ENCODE peak calls at places on chromosome 4, in seven cellular contexts. Z is SK-N-SH, K is right atrium auricular region, J is fibroblast of lung, Y is HCT116, B is kidney epithelial cell, N is left ventricle myocardium inferior. E is an unnamed sample.
A peak's percentile ranks its signal among the peaks of the same experiment; 100 is the strongest.

GRCh38 chr4:112213091-112213490 is 18.5 kb upstream of the AP1AR start:
- DNase-seq in Z (no peak), K (no peak), J (peak; percentile 2), Y (no peak), B (no peak), N (no peak), E (no peak)

GRCh38 chr4:122827258-122827887 is 742 bp downstream of the FGF2 start:
- DNase-seq in Z (peak; percentile 92), K (peak; percentile 60), J (peak; percentile 40), Y (no peak), B (no peak), N (peak; percentile 42), E (no peak)

GRCh38 chr4:151117371-151117962 is 18.0 kb downstream of the RPS3A start:
- DNase-seq in Z (peak; percentile 65), K (no peak), J (peak; percentile 58), Y (peak; percentile 37), B (peak; percentile 29), N (peak; percentile 30), E (peak; percentile 45)

GRCh38 chr4:165692082-165692481 is 181.0 kb upstream of the TLL1 start:
- DNase-seq in Z (no peak), K (no peak), J (peak; percentile 18), Y (no peak), B (no peak), N (no peak), E (no peak)

GRCh38 chr4:61427818-61428495 is 227.8 kb downstream of the ADGRL3 start:
- DNase-seq in Z (no peak), K (no peak), J (peak; percentile 48), Y (no peak), B (no peak), N (no peak), E (no peak)

GRCh38 chr4:173014113-173014558 is 154.5 kb upstream of the GALNT7 start:
- DNase-seq in Z (peak; percentile 35), K (no peak), J (peak; percentile 85), Y (no peak), B (no peak), N (peak; percentile 23), E (no peak)

GRCh38 chr4:165877291-165877690 is 4.3 kb downstream of the TLL1 start:
- DNase-seq in Z (no peak), K (no peak), J (no peak), Y (no peak), B (no peak), N (no peak), E (no peak)

GRCh38 chr4:142778430-142778829 is 67.7 kb downstream of the INPP4B start:
- DNase-seq in Z (no peak), K (no peak), J (peak; percentile 74), Y (no peak), B (no peak), N (no peak), E (no peak)

GRCh38 chr4:123421227-123421941 is 24.8 kb downstream of the SPRY1 start:
- DNase-seq in Z (no peak), K (no peak), J (no peak), Y (no peak), B (no peak), N (no peak), E (no peak)

GRCh38 chr4:637536-637935 is 12.2 kb downstream of the PDE6B start:
- DNase-seq in Z (no peak), K (no peak), J (no peak), Y (no peak), B (no peak), N (no peak), E (no peak)

GRCh38 chr4:153676491-153676890 is 7.6 kb upstream of the TLR2 start:
- DNase-seq in Z (no peak), K (no peak), J (peak; percentile 55), Y (no peak), B (no peak), N (no peak), E (no peak)

GRCh38 chr4:7929530-7929951 is 10.1 kb downstream of the AFAP1 start:
- DNase-seq in Z (peak; percentile 35), K (no peak), J (no peak), Y (peak; percentile 34), B (no peak), N (no peak), E (no peak)

GRCh38 chr4:110636677-110637407 is 14.0 kb upstream of the PITX2 start:
- DNase-seq in Z (no peak), K (no peak), J (peak; percentile 46), Y (peak; percentile 57), B (no peak), N (no peak), E (peak; percentile 32)

GRCh38 chr4:185796176-185796575 is 15.8 kb downstream of the SORBS2 start:
- DNase-seq in Z (no peak), K (no peak), J (peak; percentile 45), Y (no peak), B (no peak), N (no peak), E (no peak)

GRCh38 chr4:19947349-19947748 is 304.4 kb upstream of the SLIT2 start:
- DNase-seq in Z (no peak), K (no peak), J (peak; percentile 77), Y (no peak), B (no peak), N (no peak), E (no peak)

GRCh38 chr4:185018834-185019450 is 652 bp downstream of the HELT start:
- DNase-seq in Z (peak; percentile 36), K (no peak), J (no peak), Y (no peak), B (no peak), N (no peak), E (no peak)

GRCh38 chr4:3254302-3255131 is 5.6 kb downstream of the MSANTD1 start:
- DNase-seq in Z (no peak), K (no peak), J (no peak), Y (no peak), B (no peak), N (peak; percentile 10), E (no peak)

GRCh38 chr4:40710484-40711269 is 39.1 kb upstream of the NSUN7 start:
- DNase-seq in Z (no peak), K (no peak), J (no peak), Y (no peak), B (no peak), N (no peak), E (no peak)

DNA sequence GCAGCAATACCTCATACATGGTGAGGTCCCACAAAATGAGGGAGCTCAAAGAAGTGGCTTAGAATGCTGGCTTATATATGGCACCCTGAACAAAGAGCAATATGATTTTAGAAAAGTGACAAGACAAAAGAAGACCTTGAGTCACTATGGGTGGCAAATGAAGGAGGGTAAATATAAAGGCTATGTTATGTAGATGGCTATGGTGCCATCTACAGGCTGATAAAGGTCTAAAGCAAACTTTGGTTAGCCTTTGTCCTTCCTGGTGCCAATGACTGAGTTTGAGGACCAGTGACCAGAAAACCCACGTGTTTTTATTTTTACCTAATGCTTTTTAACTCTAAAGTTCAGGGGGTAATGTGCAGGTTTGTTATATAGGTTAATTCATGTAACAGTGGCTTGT is 151.8 kb downstream of the CCNG2 start:
- DNase-seq in Z (peak; percentile 35), K (no peak), J (peak; percentile 16), Y (peak; percentile 10), B (no peak), N (no peak), E (no peak)
- TF ChIP-seq CTCF in Z (peak; percentile 58), K (peak; percentile 45), J (peak; percentile 41), Y (peak; percentile 62), B (peak; percentile 19), N (peak; percentile 52), E (peak; percentile 43)

GRCh38 chr4:96395747-96396146 is 555.9 kb downstream of the PDHA2 start:
- DNase-seq in Z (no peak), K (no peak), J (no peak), Y (no peak), B (no peak), N (no peak), E (no peak)
- TF ChIP-seq CTCF in Z (no peak), K (no peak), J (no peak), Y (peak; percentile 36), B (no peak), N (no peak), E (no peak)

DNA sequence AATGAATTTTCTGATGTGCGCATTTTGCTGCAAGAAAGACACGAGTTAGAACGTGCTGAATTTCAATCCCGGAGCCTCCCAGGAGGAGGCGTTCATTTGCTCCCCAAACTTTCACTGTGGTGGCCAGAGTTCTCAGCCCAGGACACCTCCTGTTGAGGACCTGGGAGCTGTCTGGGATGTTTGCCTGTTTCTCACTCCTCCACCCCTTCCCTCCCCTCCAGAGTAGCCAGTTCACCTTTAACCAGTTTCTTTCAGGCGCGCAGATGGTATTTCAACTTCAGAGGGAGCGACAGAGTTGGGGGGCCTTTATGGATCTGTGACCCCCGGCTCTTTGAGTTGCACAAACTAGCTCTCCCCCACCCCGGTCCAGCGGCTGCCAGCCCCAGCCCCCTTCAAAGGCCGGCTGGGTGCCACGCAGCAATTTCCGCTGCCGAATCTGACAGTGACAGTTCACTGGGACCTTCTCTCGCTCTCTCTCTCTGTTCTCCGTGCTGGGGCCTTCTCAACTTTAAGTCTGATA is 99.9 kb upstream of the STX18 start:
- DNase-seq in Z (no peak), K (no peak), J (no peak), Y (no peak), B (no peak), N (no peak), E (no peak)
- TF ChIP-seq CTCF in Z (no peak), K (no peak), J (no peak), Y (no peak), B (no peak), N (no peak), E (no peak)

DNA sequence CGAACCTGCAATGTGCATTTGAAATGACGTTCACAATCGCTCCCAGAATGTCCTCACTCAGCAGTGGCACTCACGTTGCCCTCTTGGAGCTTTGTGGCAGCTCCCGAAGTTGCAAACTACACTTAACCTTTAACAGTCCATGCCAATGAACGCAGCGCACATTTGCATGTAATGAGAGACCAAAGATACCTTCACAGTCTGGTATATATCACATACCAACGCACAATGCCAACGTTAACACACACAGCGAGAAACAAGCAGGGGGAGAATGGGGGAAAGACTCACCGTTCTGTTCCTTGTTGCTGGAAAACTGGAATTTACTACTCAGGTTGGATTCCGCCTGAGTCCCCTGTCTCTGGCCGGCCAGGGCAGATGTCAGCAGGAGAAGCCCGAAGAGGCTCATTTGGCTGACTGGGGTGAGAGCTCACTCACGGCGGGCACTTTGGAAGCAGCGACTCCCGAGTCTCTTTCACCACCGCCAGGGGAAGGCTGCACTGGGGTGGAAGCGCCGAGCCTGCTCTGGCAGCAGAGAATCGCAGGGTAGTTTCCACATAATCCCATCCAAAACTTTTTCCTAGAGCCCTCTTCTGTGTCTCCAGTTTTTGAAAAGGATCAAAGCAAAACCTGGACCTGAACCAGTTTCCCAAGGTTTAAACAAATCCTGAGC is 965 bp downstream of the PDGFC start:
- DNase-seq in Z (peak; percentile 68), K (peak; percentile 81), J (peak; percentile 57), Y (no peak), B (no peak), N (peak; percentile 55), E (no peak)
- TF ChIP-seq CTCF in Z (peak; percentile 60), K (peak; percentile 55), J (peak; percentile 63), Y (peak; percentile 11), B (peak; percentile 53), N (peak; percentile 62), E (peak; percentile 52)

GRCh38 chr4:26859762-26860156 is 882 bp upstream of the STIM2 start:
- DNase-seq in Z (no peak), K (no peak), J (no peak), Y (no peak), B (no peak), N (no peak), E (no peak)
- TF ChIP-seq CTCF in Z (no peak), K (no peak), J (no peak), Y (no peak), B (no peak), N (no peak), E (no peak)